ENCODE peak calls at places on chromosomes 1 and 21, in ten cellular contexts. F, X, D, V, G, E, P, H, J and M are unnamed samples.

GRCh38 chr1:221035680-221036153 is 156.5 kb downstream of the HLX start:
- DNase-seq in F (no peak), X (no peak), D (no peak), V (no peak), G (peak; percentile 8), E (peak; percentile 32), P (no peak), H (no peak), J (no peak), M (peak; percentile 84)

GRCh38 chr1:226678701-226679100 is 60.4 kb downstream of the ITPKB start:
- DNase-seq in F (no peak), X (no peak), D (no peak), V (no peak), G (no peak), E (peak; percentile 19), P (no peak), H (peak; percentile 65), J (no peak), M (no peak)

GRCh38 chr21:38303300-38303699 is 46.5 kb downstream of the KCNJ15 start:
- DNase-seq in F (no peak), X (no peak), D (no peak), V (no peak), G (no peak), E (no peak), P (no peak), H (peak; percentile 78), J (no peak), M (peak; percentile 57)

GRCh38 chr21:44865561-44866280 is 7.8 kb downstream of the PTTG1IP start:
- DNase-seq in F (no peak), X (peak; percentile 65), D (no peak), V (no peak), G (no peak), E (no peak), P (no peak), H (peak; percentile 59), J (no peak), M (no peak)

GRCh38 chr1:16409536-16410152 is 27.6 kb downstream of the SPATA21 start:
- DNase-seq in F (no peak), X (no peak), D (no peak), V (no peak), G (no peak), E (no peak), P (peak; percentile 69), H (no peak), J (no peak), M (no peak)

GRCh38 chr21:37986751-37987399 is 70.6 kb upstream of the KCNJ6 start:
- DNase-seq in F (no peak), X (no peak), D (no peak), V (no peak), G (no peak), E (no peak), P (no peak), H (no peak), J (no peak), M (no peak)

GRCh38 chr1:173416034-173416433 is 61.1 kb upstream of the PRDX6 start:
- DNase-seq in F (no peak), X (no peak), D (no peak), V (no peak), G (no peak), E (no peak), P (no peak), H (no peak), J (no peak), M (no peak)

GRCh38 chr1:47647327-47647845 is 209.5 kb downstream of the FOXD2 start:
- DNase-seq in F (no peak), X (no peak), D (no peak), V (no peak), G (no peak), E (no peak), P (peak; percentile 9), H (peak; percentile 19), J (no peak), M (no peak)

GRCh38 chr1:22592051-22592450 is 28.8 kb downstream of the EPHA8 start:
- DNase-seq in F (no peak), X (no peak), D (no peak), V (no peak), G (no peak), E (no peak), P (no peak), H (no peak), J (no peak), M (no peak)

GRCh38 chr1:59776960-59777852 is 37.5 kb upstream of the HOOK1 start:
- DNase-seq in F (no peak), X (no peak), D (no peak), V (no peak), G (peak; percentile 36), E (no peak), P (no peak), H (no peak), J (no peak), M (peak; percentile 80)

GRCh38 chr1:118148034-118148433 is 37.0 kb downstream of the SPAG17 start:
- DNase-seq in F (no peak), X (no peak), D (no peak), V (no peak), G (no peak), E (no peak), P (no peak), H (no peak), J (no peak), M (no peak)

GRCh38 chr1:53572061-53572801 is 113.0 kb downstream of the DMRTB1 start:
- DNase-seq in F (no peak), X (no peak), D (peak; percentile 25), V (no peak), G (no peak), E (no peak), P (no peak), H (peak; percentile 68), J (peak; percentile 15), M (no peak)

GRCh38 chr1:67685558-67686271 is 714 bp downstream of the GADD45A start:
- DNase-seq in F (no peak), X (peak; percentile 57), D (peak; percentile 55), V (no peak), G (peak; percentile 68), E (peak; percentile 65), P (peak; percentile 91), H (peak; percentile 79), J (no peak), M (peak; percentile 52)

GRCh38 chr1:77175230-77175844 is 43.9 kb downstream of the PIGK start:
- DNase-seq in F (no peak), X (no peak), D (no peak), V (no peak), G (peak; percentile 59), E (no peak), P (no peak), H (no peak), J (peak; percentile 32), M (no peak)

GRCh38 chr1:93591291-93591832 is 90.3 kb downstream of the BCAR3 start:
- DNase-seq in F (no peak), X (no peak), D (no peak), V (no peak), G (no peak), E (no peak), P (no peak), H (no peak), J (no peak), M (no peak)
- TF ChIP-seq POLR2AphosphoS5 in F (no peak), X (no peak), D (no peak), V (no peak), G (no peak), E (no peak), P (no peak), H (no peak), J (no peak), M (no peak)

GRCh38 chr1:107997846-107998245 is 32.9 kb upstream of the VAV3 start:
- DNase-seq in F (no peak), X (no peak), D (no peak), V (no peak), G (no peak), E (no peak), P (no peak), H (no peak), J (no peak), M (no peak)

DNA sequence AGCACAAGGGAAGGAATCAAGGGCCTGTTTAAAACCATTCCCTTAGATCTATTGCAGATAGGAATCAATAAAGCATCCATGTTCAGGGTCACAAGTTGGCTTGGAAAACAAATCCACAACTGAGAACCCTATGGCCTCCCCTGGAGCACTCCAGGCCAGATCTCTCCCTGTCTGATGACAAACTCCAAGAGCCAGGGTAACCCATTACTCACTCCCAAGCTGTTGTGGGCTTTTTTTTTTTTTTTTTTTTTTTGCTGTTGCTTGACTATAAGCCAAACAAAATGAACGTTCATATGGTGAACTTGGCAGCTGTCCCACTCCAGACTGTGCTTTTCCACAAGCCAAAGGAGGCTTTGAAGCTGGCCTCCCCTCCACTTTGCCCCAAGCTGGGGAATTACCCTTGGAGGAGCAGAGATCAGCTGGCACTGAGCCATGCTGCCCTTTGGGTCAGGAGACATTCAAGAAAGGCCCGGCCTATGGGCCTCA is 35.7 kb upstream of the VAV3 start:
- DNase-seq in F (no peak), X (peak; percentile 64), D (peak; percentile 18), V (no peak), G (no peak), E (no peak), P (no peak), H (peak; percentile 63), J (no peak), M (peak; percentile 87)
- TF ChIP-seq POLR2AphosphoS5 in F (no peak), X (no peak), D (no peak), V (no peak), G (no peak), E (no peak), P (no peak), H (no peak), J (no peak), M (no peak)

GRCh38 chr21:39319251-39319756 is 5.9 kb upstream of the BRWD1 start:
- DNase-seq in F (no peak), X (no peak), D (no peak), V (no peak), G (no peak), E (no peak), P (no peak), H (peak; percentile 84), J (no peak), M (no peak)
- TF ChIP-seq POLR2AphosphoS5 in F (no peak), X (no peak), D (no peak), V (no peak), G (no peak), E (no peak), P (no peak), H (peak; percentile 78), J (no peak), M (no peak)

GRCh38 chr1:57839488-57839887 is 415.6 kb upstream of the DAB1 start:
- DNase-seq in F (no peak), X (no peak), D (no peak), V (no peak), G (no peak), E (no peak), P (no peak), H (no peak), J (no peak), M (no peak)

GRCh38 chr1:57835620-57836019 is 411.8 kb upstream of the DAB1 start:
- DNase-seq in F (no peak), X (no peak), D (no peak), V (no peak), G (peak; percentile 59), E (no peak), P (no peak), H (no peak), J (no peak), M (no peak)

GRCh38 chr1:57844382-57844980 is 420.6 kb upstream of the DAB1 start:
- DNase-seq in F (no peak), X (no peak), D (no peak), V (no peak), G (no peak), E (no peak), P (no peak), H (no peak), J (no peak), M (no peak)

GRCh38 chr1:57843760-57844159 is 419.9 kb upstream of the DAB1 start:
- DNase-seq in F (no peak), X (no peak), D (no peak), V (no peak), G (no peak), E (no peak), P (no peak), H (no peak), J (no peak), M (no peak)

GRCh38 chr1:57839067-57839466 is 415.2 kb upstream of the DAB1 start:
- DNase-seq in F (no peak), X (no peak), D (no peak), V (no peak), G (no peak), E (no peak), P (no peak), H (no peak), J (no peak), M (no peak)
- TF ChIP-seq POLR2AphosphoS5 in F (no peak), X (no peak), D (no peak), V (no peak), G (no peak), E (no peak), P (no peak), H (no peak), J (no peak), M (no peak)